ENCODE peak calls at places on chromosomes 2 and 18, in seven cellular contexts. One of them, this sample, is unnamed. For H3K9me3 and H3K4me1, the result is how much of the 10 kb centered on the place peaks cover.

GRCh38 chr18:28439870-28440269 is 262.9 kb upstream of the CDH2 start:
- DNase-seq in kidney: no peak
- DNase-seq in CD4-positive, alpha-beta memory T cell: no peak
- DNase-seq in cardiac muscle cell: no peak
- DNase-seq in sigmoid colon: no peak
- DNase-seq in OCI-LY7: no peak
- DNase-seq in mammary epithelial cell: no peak
- DNase-seq in this sample: no peak

GRCh38 chr2:187545238-187545751 is 8.9 kb downstream of the TFPI start:
- DNase-seq in OCI-LY7: no peak
- DNase-seq in mammary epithelial cell: no peak
- DNase-seq in CD4-positive, alpha-beta memory T cell: no peak
- DNase-seq in sigmoid colon: no peak
- DNase-seq in cardiac muscle cell: no peak
- DNase-seq in kidney: no peak
- DNase-seq in this sample: no peak

GRCh38 chr2:55311444-55311870 is 42.4 kb upstream of the MTIF2 start:
- DNase-seq in OCI-LY7: peak
- DNase-seq in CD4-positive, alpha-beta memory T cell: no peak
- DNase-seq in mammary epithelial cell: peak
- DNase-seq in sigmoid colon: no peak
- DNase-seq in kidney: no peak
- DNase-seq in cardiac muscle cell: no peak
- DNase-seq in this sample: no peak

GRCh38 chr18:25875574-25875973 is 214.8 kb downstream of the SS18 start:
- DNase-seq in mammary epithelial cell: no peak
- DNase-seq in OCI-LY7: no peak
- DNase-seq in kidney: no peak
- DNase-seq in cardiac muscle cell: peak
- DNase-seq in CD4-positive, alpha-beta memory T cell: no peak
- DNase-seq in sigmoid colon: no peak
- DNase-seq in this sample: no peak

GRCh38 chr18:58953627-58954026 is 89.0 kb downstream of the ZNF532 start:
- DNase-seq in CD4-positive, alpha-beta memory T cell: no peak
- DNase-seq in sigmoid colon: no peak
- DNase-seq in kidney: no peak
- DNase-seq in cardiac muscle cell: peak
- DNase-seq in mammary epithelial cell: no peak
- DNase-seq in OCI-LY7: no peak
- DNase-seq in this sample: no peak

GRCh38 chr2:100978582-100979051 is 23.5 kb upstream of the RPL31 start:
- DNase-seq in mammary epithelial cell: no peak
- DNase-seq in kidney: no peak
- DNase-seq in CD4-positive, alpha-beta memory T cell: no peak
- DNase-seq in cardiac muscle cell: no peak
- DNase-seq in sigmoid colon: peak
- DNase-seq in OCI-LY7: peak
- DNase-seq in this sample: no peak

GRCh38 chr2:198232281-198232680 is 427.9 kb downstream of the PLCL1 start:
- DNase-seq in CD4-positive, alpha-beta memory T cell: no peak
- DNase-seq in mammary epithelial cell: no peak
- DNase-seq in cardiac muscle cell: no peak
- DNase-seq in OCI-LY7: no peak
- DNase-seq in sigmoid colon: no peak
- DNase-seq in kidney: no peak
- DNase-seq in this sample: no peak

GRCh38 chr2:229048134-229048533 is 223.0 kb downstream of the PID1 start:
- DNase-seq in kidney: no peak
- DNase-seq in mammary epithelial cell: no peak
- DNase-seq in cardiac muscle cell: no peak
- DNase-seq in CD4-positive, alpha-beta memory T cell: no peak
- DNase-seq in OCI-LY7: no peak
- DNase-seq in sigmoid colon: no peak
- DNase-seq in this sample: no peak

GRCh38 chr2:113070606-113070975 is 2.8 kb downstream of the IL1F10 start:
- DNase-seq in OCI-LY7: no peak
- DNase-seq in CD4-positive, alpha-beta memory T cell: no peak
- DNase-seq in sigmoid colon: no peak
- DNase-seq in kidney: no peak
- DNase-seq in cardiac muscle cell: no peak
- DNase-seq in mammary epithelial cell: no peak
- DNase-seq in this sample: no peak

GRCh38 chr2:130169896-130170295 is 11.5 kb downstream of the SMPD4 start:
- DNase-seq in CD4-positive, alpha-beta memory T cell: no peak
- DNase-seq in sigmoid colon: no peak
- DNase-seq in OCI-LY7: no peak
- DNase-seq in mammary epithelial cell: no peak
- DNase-seq in kidney: no peak
- DNase-seq in cardiac muscle cell: no peak
- DNase-seq in this sample: no peak

GRCh38 chr2:134398300-134398699 is 144.4 kb downstream of the MGAT5 start:
- DNase-seq in kidney: no peak
- DNase-seq in CD4-positive, alpha-beta memory T cell: no peak
- DNase-seq in mammary epithelial cell: peak
- DNase-seq in OCI-LY7: no peak
- DNase-seq in sigmoid colon: no peak
- DNase-seq in cardiac muscle cell: no peak
- DNase-seq in this sample: no peak

GRCh38 chr18:36075862-36076587 is 8.7 kb upstream of the RPRD1A start:
- DNase-seq in OCI-LY7: no peak
- DNase-seq in mammary epithelial cell: peak
- DNase-seq in cardiac muscle cell: no peak
- DNase-seq in kidney: no peak
- DNase-seq in CD4-positive, alpha-beta memory T cell: no peak
- DNase-seq in sigmoid colon: no peak
- DNase-seq in this sample: no peak

GRCh38 chr2:121359170-121359569 is 74.2 kb upstream of the TFCP2L1 start:
- DNase-seq in kidney: no peak
- DNase-seq in mammary epithelial cell: no peak
- DNase-seq in CD4-positive, alpha-beta memory T cell: no peak
- DNase-seq in cardiac muscle cell: no peak
- DNase-seq in OCI-LY7: no peak
- DNase-seq in sigmoid colon: no peak
- DNase-seq in this sample: no peak

GRCh38 chr2:121362226-121362625 is 77.2 kb upstream of the TFCP2L1 start:
- DNase-seq in mammary epithelial cell: no peak
- DNase-seq in sigmoid colon: no peak
- DNase-seq in cardiac muscle cell: no peak
- DNase-seq in kidney: no peak
- DNase-seq in CD4-positive, alpha-beta memory T cell: no peak
- DNase-seq in OCI-LY7: no peak
- DNase-seq in this sample: no peak

GRCh38 chr2:121362776-121363175 is 77.8 kb upstream of the TFCP2L1 start:
- DNase-seq in kidney: no peak
- DNase-seq in CD4-positive, alpha-beta memory T cell: no peak
- DNase-seq in OCI-LY7: no peak
- DNase-seq in mammary epithelial cell: no peak
- DNase-seq in cardiac muscle cell: no peak
- DNase-seq in sigmoid colon: no peak
- DNase-seq in this sample: no peak

GRCh38 chr2:121359937-121360565 is 75.0 kb upstream of the TFCP2L1 start:
- DNase-seq in mammary epithelial cell: no peak
- DNase-seq in CD4-positive, alpha-beta memory T cell: no peak
- DNase-seq in OCI-LY7: no peak
- DNase-seq in sigmoid colon: no peak
- DNase-seq in cardiac muscle cell: no peak
- DNase-seq in kidney: no peak
- DNase-seq in this sample: no peak

GRCh38 chr2:121360566-121361300 is 75.7 kb upstream of the TFCP2L1 start:
- DNase-seq in cardiac muscle cell: no peak
- DNase-seq in kidney: no peak
- DNase-seq in CD4-positive, alpha-beta memory T cell: no peak
- DNase-seq in sigmoid colon: no peak
- DNase-seq in mammary epithelial cell: peak
- DNase-seq in OCI-LY7: no peak
- DNase-seq in this sample: no peak
- H3K4me3 ChIP-seq in cardiac muscle cell: no peak
- H3K4me3 ChIP-seq in kidney: no peak
- H3K4me3 ChIP-seq in CD4-positive, alpha-beta memory T cell: no peak
- H3K4me3 ChIP-seq in sigmoid colon: no peak
- H3K4me3 ChIP-seq in mammary epithelial cell: no peak
- H3K4me3 ChIP-seq in OCI-LY7: no peak
- H3K4me3 ChIP-seq in this sample: no peak

DNA sequence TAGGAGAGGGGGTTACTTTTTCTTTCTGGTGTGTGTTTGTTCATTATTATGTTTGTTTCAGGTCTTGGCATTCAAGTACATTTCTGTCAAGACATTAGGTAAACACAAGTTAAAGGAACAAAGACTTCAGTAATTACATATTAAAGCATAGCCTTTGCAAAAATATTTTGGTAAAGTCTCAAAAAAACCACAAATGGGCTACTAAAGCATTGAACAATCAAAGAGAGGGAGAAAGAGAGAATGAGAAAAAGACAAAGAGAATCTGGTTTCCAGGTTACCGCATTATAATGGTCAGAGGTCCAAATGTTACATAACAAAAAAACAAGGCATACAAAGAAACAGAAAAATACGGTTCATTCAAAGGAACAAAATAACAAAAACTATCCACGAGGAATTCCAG is 328.0 kb downstream of the AKAIN1 start:
- DNase-seq in OCI-LY7: no peak
- DNase-seq in sigmoid colon: no peak
- DNase-seq in mammary epithelial cell: no peak
- DNase-seq in CD4-positive, alpha-beta memory T cell: no peak
- DNase-seq in kidney: no peak
- DNase-seq in cardiac muscle cell: no peak
- DNase-seq in this sample: no peak
- H3K9me3 ChIP-seq in OCI-LY7: under half
- H3K9me3 ChIP-seq in sigmoid colon: under half
- H3K9me3 ChIP-seq in mammary epithelial cell: under half
- H3K9me3 ChIP-seq in CD4-positive, alpha-beta memory T cell: under half
- H3K9me3 ChIP-seq in kidney: under half
- H3K9me3 ChIP-seq in cardiac muscle cell: under half
- H3K9me3 ChIP-seq in this sample: under half

DNA sequence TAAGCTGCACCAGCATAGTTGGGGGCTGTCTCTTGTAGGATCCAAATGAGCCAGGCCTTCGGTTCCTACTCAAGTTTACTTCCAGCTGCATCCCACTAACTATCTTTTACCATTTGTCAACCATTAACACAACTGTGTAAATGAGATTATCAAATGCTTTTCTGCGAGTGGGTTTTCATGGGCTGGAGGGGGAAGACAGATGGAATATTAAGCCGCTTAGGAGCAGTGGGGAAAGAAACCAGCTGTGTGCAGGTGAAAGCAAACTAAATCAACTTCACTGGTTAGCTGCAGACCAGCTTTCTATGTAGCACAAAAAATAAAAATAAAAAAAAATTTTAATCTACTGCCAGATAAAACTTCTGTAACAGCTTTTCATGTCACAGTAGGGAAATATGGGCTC is 307.3 kb upstream of the FBXO11 start:
- DNase-seq in CD4-positive, alpha-beta memory T cell: no peak
- DNase-seq in mammary epithelial cell: no peak
- DNase-seq in kidney: no peak
- DNase-seq in OCI-LY7: no peak
- DNase-seq in sigmoid colon: no peak
- DNase-seq in cardiac muscle cell: no peak
- DNase-seq in this sample: no peak
- H3K4me1 ChIP-seq in CD4-positive, alpha-beta memory T cell: under half
- H3K4me1 ChIP-seq in mammary epithelial cell: under half
- H3K4me1 ChIP-seq in kidney: under half
- H3K4me1 ChIP-seq in OCI-LY7: under half
- H3K4me1 ChIP-seq in sigmoid colon: under half
- H3K4me1 ChIP-seq in cardiac muscle cell: under half
- H3K4me1 ChIP-seq in this sample: under half

DNA sequence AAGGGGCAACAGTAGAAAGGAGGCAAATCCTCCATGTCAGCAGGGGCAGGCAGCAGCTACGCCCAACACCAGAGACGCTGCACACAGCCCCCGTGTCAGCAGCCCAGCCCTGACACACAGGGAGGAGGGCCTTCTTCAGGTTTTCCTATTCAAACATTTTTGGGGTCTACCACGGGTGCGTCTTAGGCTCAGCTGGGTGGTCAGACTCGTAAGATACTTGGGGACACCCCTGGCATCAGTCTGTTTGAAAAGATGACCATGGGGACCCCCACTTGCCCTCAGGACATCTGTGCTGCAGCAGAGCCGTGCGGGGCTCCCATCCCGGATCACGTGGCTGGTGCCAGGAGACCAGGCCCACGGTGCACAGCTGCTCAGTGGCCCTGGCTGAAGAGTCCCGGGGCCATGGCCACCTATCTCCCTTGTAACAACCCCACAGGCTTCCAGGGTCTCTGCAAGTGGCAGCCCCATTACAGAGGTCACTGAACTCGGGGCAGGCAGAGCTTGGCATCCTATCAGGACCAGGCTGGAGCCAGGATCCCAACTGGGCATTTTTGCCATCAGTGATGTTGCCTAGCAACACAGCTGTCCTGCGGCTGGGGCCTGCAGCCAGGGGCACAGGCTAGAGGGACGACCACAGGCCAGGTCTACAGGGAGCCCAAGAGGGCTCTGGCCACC is 82.5 kb downstream of the EDAR start:
- DNase-seq in kidney: no peak
- DNase-seq in CD4-positive, alpha-beta memory T cell: no peak
- DNase-seq in OCI-LY7: no peak
- DNase-seq in sigmoid colon: no peak
- DNase-seq in mammary epithelial cell: no peak
- DNase-seq in cardiac muscle cell: no peak
- DNase-seq in this sample: no peak
- H3K4me3 ChIP-seq in kidney: no peak
- H3K4me3 ChIP-seq in CD4-positive, alpha-beta memory T cell: no peak
- H3K4me3 ChIP-seq in OCI-LY7: no peak
- H3K4me3 ChIP-seq in sigmoid colon: no peak
- H3K4me3 ChIP-seq in mammary epithelial cell: no peak
- H3K4me3 ChIP-seq in cardiac muscle cell: no peak
- H3K4me3 ChIP-seq in this sample: no peak

GRCh38 chr18:78362198-78362597 is 617.4 kb upstream of the SALL3 start:
- DNase-seq in mammary epithelial cell: no peak
- DNase-seq in kidney: no peak
- DNase-seq in OCI-LY7: no peak
- DNase-seq in cardiac muscle cell: no peak
- DNase-seq in CD4-positive, alpha-beta memory T cell: no peak
- DNase-seq in sigmoid colon: no peak
- DNase-seq in this sample: no peak

GRCh38 chr18:78363556-78363955 is 616.1 kb upstream of the SALL3 start:
- DNase-seq in kidney: no peak
- DNase-seq in mammary epithelial cell: no peak
- DNase-seq in sigmoid colon: no peak
- DNase-seq in CD4-positive, alpha-beta memory T cell: no peak
- DNase-seq in OCI-LY7: no peak
- DNase-seq in cardiac muscle cell: no peak
- DNase-seq in this sample: no peak

DNA sequence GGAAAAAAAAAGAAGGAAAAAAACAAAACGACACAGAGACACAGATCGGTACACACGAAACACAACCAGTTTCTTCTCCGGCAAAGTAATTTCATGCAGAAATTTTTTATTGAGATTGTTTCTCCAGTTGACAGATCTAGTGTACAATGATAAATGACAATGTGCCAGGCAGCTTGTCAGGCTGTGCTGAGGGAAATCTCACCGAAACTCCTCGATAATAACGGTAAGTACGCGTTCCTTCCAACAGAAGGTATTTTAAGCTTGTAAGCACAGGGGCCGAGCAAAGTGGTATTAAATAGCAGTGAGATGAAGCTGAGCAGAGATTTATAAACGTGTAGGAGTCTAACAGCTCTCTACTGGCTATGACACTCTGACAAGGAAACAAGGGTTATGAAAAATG is 615.5 kb upstream of the SALL3 start:
- DNase-seq in OCI-LY7: no peak
- DNase-seq in kidney: no peak
- DNase-seq in mammary epithelial cell: no peak
- DNase-seq in sigmoid colon: no peak
- DNase-seq in CD4-positive, alpha-beta memory T cell: no peak
- DNase-seq in cardiac muscle cell: no peak
- DNase-seq in this sample: no peak
- H3K9me3 ChIP-seq in OCI-LY7: under half
- H3K9me3 ChIP-seq in kidney: under half
- H3K9me3 ChIP-seq in mammary epithelial cell: under half
- H3K9me3 ChIP-seq in sigmoid colon: under half
- H3K9me3 ChIP-seq in CD4-positive, alpha-beta memory T cell: under half
- H3K9me3 ChIP-seq in cardiac muscle cell: under half
- H3K9me3 ChIP-seq in this sample: under half